ENCODE peak calls at places on chromosomes 11 and 22, in four cellular contexts. I is Panc1, J is ovary, E is fibroblast of mammary gland. F is an unnamed sample.

GRCh38 chr11:87871071-87871470 is 304.2 kb downstream of the RAB38 start:
- DNase-seq in I (no peak), J (no peak), E (no peak), F (no peak)

GRCh38 chr11:114050258-114050927 is 9.1 kb upstream of the ZBTB16 start:
- DNase-seq in I (no peak), J (no peak), E (no peak), F (no peak)

GRCh38 chr11:134509381-134510068 is 97.5 kb upstream of the B3GAT1 start:
- DNase-seq in I (no peak), J (peak), E (no peak), F (no peak)

GRCh38 chr22:19930537-19931486 is 10.8 kb upstream of the COMT start:
- DNase-seq in I (no peak), J (no peak), E (no peak), F (no peak)

GRCh38 chr11:61472282-61472681 is 36.3 kb upstream of the LRRC10B start:
- DNase-seq in I (no peak), J (peak), E (peak), F (peak)

GRCh38 chr11:46290598-46291309 is 13.3 kb downstream of the CREB3L1 start:
- DNase-seq in I (no peak), J (peak), E (peak), F (peak)

GRCh38 chr11:70568504-70569172 is 170.3 kb downstream of the CTTN start:
- DNase-seq in I (no peak), J (peak), E (peak), F (peak)

GRCh38 chr11:61061081-61061826 is 41.0 kb upstream of the CD5 start:
- DNase-seq in I (no peak), J (no peak), E (peak), F (no peak)

GRCh38 chr11:33665666-33666065 is 35.0 kb downstream of the C11orf91 start:
- DNase-seq in I (no peak), J (no peak), E (no peak), F (no peak)

GRCh38 chr11:134578807-134579708 is 167.0 kb upstream of the B3GAT1 start:
- DNase-seq in I (no peak), J (no peak), E (no peak), F (no peak)

GRCh38 chr11:15841898-15842297 is 514.4 kb downstream of the SOX6 start:
- DNase-seq in I (no peak), J (no peak), E (no peak), F (no peak)

GRCh38 chr11:88489030-88489429 is 151.5 kb upstream of the CTSC start:
- DNase-seq in I (no peak), J (no peak), E (peak), F (peak)

GRCh38 chr11:75728992-75729391 is 11.4 kb downstream of the MOGAT2 start:
- DNase-seq in I (no peak), J (no peak), E (no peak), F (no peak)

GRCh38 chr22:28629420-28630184 is 50.0 kb downstream of the TTC28 start:
- DNase-seq in I (no peak), J (no peak), E (peak), F (peak)

GRCh38 chr11:27201454-27202302 is 161.1 kb downstream of the BBOX1 start:
- DNase-seq in I (peak), J (peak), E (peak), F (peak)

GRCh38 chr11:75082601-75083216 is 14.0 kb downstream of the OR2AT4 start:
- DNase-seq in I (no peak), J (no peak), E (no peak), F (no peak)

GRCh38 chr22:46092646-46093410 is 57.5 kb upstream of the PPARA start:
- DNase-seq in I (no peak), J (no peak), E (no peak), F (peak)

GRCh38 chr11:132439711-132440300 is 1069.4 kb downstream of the NTM start:
- DNase-seq in I (no peak), J (no peak), E (no peak), F (no peak)

GRCh38 chr22:42697542-42698013 is 23.1 kb downstream of the A4GALT start:
- DNase-seq in I (peak), J (peak), E (peak), F (peak)

GRCh38 chr11:74680035-74680671 is 51.1 kb downstream of the CHRDL2 start:
- DNase-seq in I (no peak), J (peak), E (no peak), F (no peak)

GRCh38 chr11:70440206-70440605 is 41.9 kb downstream of the CTTN start:
- DNase-seq in I (no peak), J (no peak), E (no peak), F (no peak)

GRCh38 chr11:128279861-128280260 is 307.5 kb downstream of the ETS1 start:
- DNase-seq in I (peak), J (no peak), E (peak), F (peak)

GRCh38 chr11:62792193-62792575 is 378 bp upstream of the TMEM223 start:
- DNase-seq in I (no peak), J (no peak), E (no peak), F (no peak)

DNA sequence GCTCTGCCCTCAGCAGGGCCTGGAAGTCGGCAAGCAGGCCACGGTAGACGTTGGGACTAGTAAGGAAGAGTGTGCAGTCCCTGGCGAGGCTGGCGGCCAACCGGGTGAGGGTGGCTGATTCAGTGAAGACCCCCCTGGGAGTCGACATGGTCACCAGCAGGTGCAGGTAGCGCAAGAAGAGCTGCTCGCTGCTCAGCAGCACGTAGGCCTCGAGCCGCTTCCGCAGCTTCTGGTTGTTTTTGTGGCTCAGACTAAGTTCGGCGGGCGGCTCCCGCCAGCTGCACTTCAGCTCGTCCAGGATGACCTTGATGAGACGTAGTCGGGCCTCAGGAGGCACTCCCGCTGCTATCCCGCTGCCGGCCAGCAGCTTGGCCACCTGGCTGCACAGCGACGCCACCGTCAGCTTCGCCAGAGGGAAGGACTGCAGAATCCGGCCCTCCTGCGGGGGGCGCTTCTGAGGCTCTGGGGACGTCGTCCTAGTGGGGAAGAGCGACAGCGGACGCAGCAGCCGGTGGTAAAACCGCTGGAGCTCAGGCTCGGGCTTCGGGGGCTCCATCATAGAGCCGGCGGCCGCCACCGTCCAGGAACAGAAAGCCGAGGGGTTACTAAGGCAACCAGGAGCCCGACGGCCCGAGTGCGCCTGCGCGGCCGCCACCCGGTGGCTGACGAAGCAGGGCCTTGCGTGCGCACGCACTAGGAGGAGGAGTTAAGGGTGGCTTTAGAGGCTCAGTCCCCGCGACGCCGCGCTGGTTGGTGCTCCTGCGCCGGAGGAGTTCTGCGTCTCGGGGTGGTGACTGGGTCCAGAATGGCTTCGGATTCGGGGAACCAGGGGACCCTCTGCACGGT is at the start of the genes CCDC87 and CCS:
- DNase-seq in I (peak), J (peak), E (peak), F (peak)
- TF ChIP-seq CTCF in I (peak), J (peak), E (peak), F (peak)

DNA sequence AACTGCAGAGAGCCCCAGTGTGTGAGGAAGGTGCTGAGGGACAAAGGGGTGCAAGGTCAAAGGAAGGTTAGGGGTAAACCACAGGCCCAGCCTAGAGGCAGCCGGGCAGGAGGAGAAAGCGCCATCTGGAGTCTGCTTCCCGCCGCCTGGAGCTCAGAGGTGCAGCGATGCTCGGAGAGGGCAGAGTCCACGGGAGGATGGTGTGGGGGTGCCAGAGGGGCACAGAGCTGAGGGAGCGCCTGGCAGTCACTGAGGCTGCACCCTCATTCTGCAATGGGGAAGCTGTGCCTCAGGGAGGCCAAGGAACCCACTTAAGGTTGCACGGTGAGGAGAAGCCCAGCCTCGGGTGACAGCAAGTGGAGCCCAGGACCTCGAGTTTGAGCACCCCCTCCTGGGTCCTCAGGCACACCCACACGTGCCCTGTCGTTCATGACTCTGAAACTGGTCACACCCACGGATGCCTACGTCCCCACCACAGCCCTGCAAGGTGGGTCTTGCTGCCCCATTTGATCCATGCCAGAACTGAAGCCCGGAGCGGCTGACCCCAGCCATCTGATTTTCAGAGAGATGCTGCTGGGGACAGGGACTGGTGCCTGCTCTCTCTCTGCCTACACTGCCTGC is 1.6 kb downstream of the IL2RB start:
- DNase-seq in I (no peak), J (no peak), E (no peak), F (no peak)
- H3K4me3 ChIP-seq in I (no peak), J (no peak), E (no peak), F (no peak)

GRCh38 chr11:73387594-73388021 is 11.4 kb downstream of the RELT start:
- DNase-seq in I (no peak), J (no peak), E (no peak), F (no peak)
- TF ChIP-seq CTCF in I (no peak), J (no peak), E (no peak), F (no peak)

GRCh38 chr11:24716403-24716802 is 219.6 kb downstream of the LUZP2 start:
- DNase-seq in I (no peak), J (no peak), E (no peak), F (no peak)
- H3K4me3 ChIP-seq in I (no peak), J (no peak), E (no peak), F (no peak)

F was measured in fibroblast of villous mesenchyme.